ENCODE peak calls at places on chromosomes 5 and 9, in four cellular contexts. One of them, this sample, is unnamed.

GRCh38 chr5:93622240-93622885 is 39.3 kb downstream of the NR2F1 start:
- DNase-seq in endothelial cell of umbilical vein: no peak
- DNase-seq in K562: no peak
- DNase-seq in GM12878: no peak
- DNase-seq in this sample: peak

GRCh38 chr9:27183701-27184100 is 74.7 kb downstream of the TEK start:
- DNase-seq in endothelial cell of umbilical vein: no peak
- DNase-seq in K562: no peak
- DNase-seq in GM12878: no peak
- DNase-seq in this sample: peak

GRCh38 chr5:64458948-64459347 is 46.9 kb upstream of the RGS7BP start:
- DNase-seq in endothelial cell of umbilical vein: no peak
- DNase-seq in K562: no peak
- DNase-seq in GM12878: no peak
- DNase-seq in this sample: no peak

GRCh38 chr5:147690595-147690994 is 91.9 kb downstream of the JAKMIP2 start:
- DNase-seq in endothelial cell of umbilical vein: no peak
- DNase-seq in K562: no peak
- DNase-seq in GM12878: no peak
- DNase-seq in this sample: peak

GRCh38 chr5:156223547-156223946 is 103.4 kb upstream of the SGCD start:
- DNase-seq in endothelial cell of umbilical vein: no peak
- DNase-seq in K562: no peak
- DNase-seq in GM12878: no peak
- DNase-seq in this sample: no peak

GRCh38 chr9:32413424-32413823 is 29.0 kb downstream of the ACO1 start:
- DNase-seq in endothelial cell of umbilical vein: no peak
- DNase-seq in K562: no peak
- DNase-seq in GM12878: no peak
- DNase-seq in this sample: no peak

GRCh38 chr5:123835421-123835820 is 323.4 kb downstream of the CSNK1G3 start:
- DNase-seq in endothelial cell of umbilical vein: no peak
- DNase-seq in K562: no peak
- DNase-seq in GM12878: no peak
- DNase-seq in this sample: no peak

GRCh38 chr5:113510836-113511451 is 2.5 kb upstream of the YTHDC2 start:
- DNase-seq in endothelial cell of umbilical vein: peak
- DNase-seq in K562: no peak
- DNase-seq in GM12878: no peak
- DNase-seq in this sample: peak

GRCh38 chr5:96254980-96255681 is 177.9 kb downstream of the PCSK1 start:
- DNase-seq in endothelial cell of umbilical vein: peak
- DNase-seq in K562: no peak
- DNase-seq in GM12878: no peak
- DNase-seq in this sample: peak

GRCh38 chr9:16986441-16987387 is 116.2 kb upstream of the BNC2 start:
- DNase-seq in endothelial cell of umbilical vein: no peak
- DNase-seq in K562: no peak
- DNase-seq in GM12878: no peak
- DNase-seq in this sample: peak

GRCh38 chr5:119996128-119996527 is 366.8 kb downstream of the FAM170A start:
- DNase-seq in endothelial cell of umbilical vein: no peak
- DNase-seq in K562: no peak
- DNase-seq in GM12878: no peak
- DNase-seq in this sample: peak

GRCh38 chr5:168946363-168946762 is 354.6 kb downstream of the SLIT3 start:
- DNase-seq in endothelial cell of umbilical vein: no peak
- DNase-seq in K562: no peak
- DNase-seq in GM12878: no peak
- DNase-seq in this sample: no peak

GRCh38 chr5:31470608-31471007 is 61.3 kb downstream of the DROSHA start:
- DNase-seq in endothelial cell of umbilical vein: peak
- DNase-seq in K562: peak
- DNase-seq in GM12878: no peak
- DNase-seq in this sample: peak

GRCh38 chr5:32522429-32523143 is 62.8 kb upstream of the SUB1 start:
- DNase-seq in endothelial cell of umbilical vein: no peak
- DNase-seq in K562: no peak
- DNase-seq in GM12878: no peak
- DNase-seq in this sample: peak

GRCh38 chr5:146440870-146441495 is 6.2 kb upstream of the TCERG1 start:
- DNase-seq in endothelial cell of umbilical vein: no peak
- DNase-seq in K562: no peak
- DNase-seq in GM12878: no peak
- DNase-seq in this sample: no peak

GRCh38 chr9:131337131-131337848 is 47.8 kb downstream of the PLPP7 start:
- DNase-seq in endothelial cell of umbilical vein: no peak
- DNase-seq in K562: no peak
- DNase-seq in GM12878: no peak
- DNase-seq in this sample: no peak
- H3K27ac ChIP-seq in endothelial cell of umbilical vein: no peak
- H3K27ac ChIP-seq in K562: no peak
- H3K27ac ChIP-seq in GM12878: no peak
- H3K27ac ChIP-seq in this sample: no peak

DNA sequence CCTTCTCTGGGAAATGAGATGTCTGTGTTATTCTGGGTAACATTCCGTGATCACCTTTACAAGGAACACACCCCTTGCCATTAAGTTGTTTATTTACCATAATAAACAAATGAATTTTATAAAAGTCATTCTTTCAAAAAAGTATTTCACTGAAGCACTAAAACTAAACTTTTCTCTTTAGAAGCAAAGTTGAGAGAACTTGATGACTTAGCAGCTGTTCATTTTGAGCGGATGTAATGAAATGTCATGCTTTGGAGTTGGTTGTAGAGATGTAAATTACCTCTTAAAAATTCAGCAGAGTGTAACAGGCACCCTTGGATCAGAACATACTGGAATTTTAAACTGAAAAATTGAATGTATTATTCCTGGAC is 617.3 kb downstream of the PDE4D start:
- DNase-seq in endothelial cell of umbilical vein: no peak
- DNase-seq in K562: no peak
- DNase-seq in GM12878: no peak
- DNase-seq in this sample: no peak
- H3K4me3 ChIP-seq in endothelial cell of umbilical vein: peak
- H3K4me3 ChIP-seq in K562: no peak
- H3K4me3 ChIP-seq in GM12878: no peak
- H3K4me3 ChIP-seq in this sample: no peak

GRCh38 chr5:140311011-140311467 is 8.1 kb upstream of the PFDN1 start:
- DNase-seq in endothelial cell of umbilical vein: peak
- DNase-seq in K562: peak
- DNase-seq in GM12878: no peak
- DNase-seq in this sample: peak
- TF ChIP-seq FOS in endothelial cell of umbilical vein: peak
- TF ChIP-seq FOS in K562: peak
- TF ChIP-seq FOS in GM12878: no peak
- TF ChIP-seq FOS in this sample: peak

DNA sequence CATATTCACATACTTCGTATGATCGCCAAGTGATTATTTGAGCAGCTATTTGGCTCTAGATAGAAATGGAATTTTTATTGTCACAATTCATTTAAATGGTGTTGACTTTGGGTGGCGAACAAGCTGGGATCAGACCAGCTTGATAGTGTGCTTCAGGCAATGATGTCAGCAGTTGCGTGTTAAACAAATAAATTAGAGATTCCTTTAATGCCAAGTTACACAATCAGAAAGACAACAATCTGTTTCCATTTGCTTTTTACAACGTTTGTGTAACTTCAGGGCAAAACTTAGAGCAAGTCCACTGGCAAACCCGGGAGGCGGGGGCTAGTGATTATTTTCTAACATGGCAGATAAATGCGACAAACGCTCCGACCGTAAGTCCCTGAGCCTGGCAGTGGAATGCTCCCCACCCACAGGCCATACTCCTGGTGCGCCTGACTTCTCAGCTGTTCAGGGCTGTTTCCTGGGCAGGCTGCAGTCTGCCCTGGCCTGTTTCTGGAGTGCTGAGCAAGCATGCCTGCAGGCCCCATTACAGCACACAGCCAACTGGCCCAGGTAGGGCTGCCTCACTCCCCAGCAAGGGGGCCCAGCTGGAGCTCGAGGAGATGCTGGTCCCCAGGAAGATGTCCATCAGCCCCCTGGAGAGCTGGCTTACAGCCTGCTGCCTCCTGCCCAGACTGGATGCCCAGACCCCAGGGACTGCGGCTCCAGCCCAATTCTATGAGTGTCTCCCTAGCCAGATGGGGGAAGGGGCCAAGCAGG is 88.7 kb downstream of the BASP1 start:
- DNase-seq in endothelial cell of umbilical vein: peak
- DNase-seq in K562: no peak
- DNase-seq in GM12878: no peak
- DNase-seq in this sample: peak
- H3K27ac ChIP-seq in endothelial cell of umbilical vein: no peak
- H3K27ac ChIP-seq in K562: no peak
- H3K27ac ChIP-seq in GM12878: no peak
- H3K27ac ChIP-seq in this sample: peak

GRCh38 chr5:139653616-139654015 is 5.5 kb downstream of the CXXC5 start:
- DNase-seq in endothelial cell of umbilical vein: no peak
- DNase-seq in K562: no peak
- DNase-seq in GM12878: no peak
- DNase-seq in this sample: no peak
- H3K4me3 ChIP-seq in endothelial cell of umbilical vein: no peak
- H3K4me3 ChIP-seq in K562: no peak
- H3K4me3 ChIP-seq in GM12878: peak
- H3K4me3 ChIP-seq in this sample: no peak

This sample was measured in IMR-90.